ENCODE peak calls at places on chromosomes 2 and 18, in five cellular contexts. Z is stimulated activated CD8-positive, alpha-beta memory T cell treated with anti-CD3 and anti-CD28 coated beads, Interleukin-4, amount 100 ng/mL, for 1 hour; U is PC-3; A is mesendoderm; F is activated naive CD4-positive, alpha-beta T cell treated with anti-CD3 and anti-CD28 coated beads, Interleukin-2, amount 10 ng/mL, durations not matched to agents 7 days and 5 days. N is an unnamed sample.

GRCh38 chr2:205477016-205477705 is 205.1 kb upstream of the NRP2 start:
- DNase-seq in Z (no peak), U (peak), A (no peak), F (no peak), N (no peak)

GRCh38 chr2:191713837-191714236 is 35.9 kb downstream of the NABP1 start:
- DNase-seq in Z (no peak), U (peak), A (peak), F (no peak), N (no peak)

GRCh38 chr2:104597942-104598341 is 256.0 kb upstream of the POU3F3 start:
- DNase-seq in Z (no peak), U (no peak), A (peak), F (no peak), N (no peak)

GRCh38 chr2:37671013-37671815 is at the start of gene CDC42EP3:
- DNase-seq in Z (peak), U (peak), A (peak), F (peak), N (peak)

GRCh38 chr2:136818839-136819238 is 53.5 kb downstream of the THSD7B start:
- DNase-seq in Z (no peak), U (no peak), A (no peak), F (no peak), N (no peak)

GRCh38 chr18:49464718-49465598 is 4.5 kb upstream of the DYM start:
- DNase-seq in Z (no peak), U (no peak), A (peak), F (no peak), N (no peak)

GRCh38 chr2:129224486-129224885 is 755.0 kb upstream of the RAB6C start:
- DNase-seq in Z (no peak), U (no peak), A (no peak), F (no peak), N (no peak)

GRCh38 chr18:22005191-22005824 is 164.1 kb upstream of the GATA6 start:
- DNase-seq in Z (no peak), U (no peak), A (no peak), F (no peak), N (no peak)

GRCh38 chr2:224638338-224638823 is 53.2 kb upstream of the CUL3 start:
- DNase-seq in Z (no peak), U (no peak), A (no peak), F (peak), N (no peak)

GRCh38 chr2:67872481-67872880 is 190.3 kb downstream of the C1D start:
- DNase-seq in Z (no peak), U (no peak), A (no peak), F (no peak), N (no peak)

GRCh38 chr18:26574958-26575864 is 26.9 kb upstream of the KCTD1 start:
- DNase-seq in Z (no peak), U (peak), A (peak), F (no peak), N (peak)

GRCh38 chr2:237293966-237294365 is 120.0 kb downstream of the COL6A3 start:
- DNase-seq in Z (no peak), U (no peak), A (no peak), F (no peak), N (no peak)

GRCh38 chr2:152811916-152812315 is 93.5 kb downstream of the ARL6IP6 start:
- DNase-seq in Z (no peak), U (no peak), A (no peak), F (no peak), N (no peak)

GRCh38 chr2:180670302-180671003 is 310.0 kb upstream of the UBE2E3 start:
- DNase-seq in Z (no peak), U (no peak), A (no peak), F (no peak), N (peak)

GRCh38 chr2:105744909-105745853 is at the start of gene NCK2:
- DNase-seq in Z (no peak), U (peak), A (peak), F (peak), N (no peak)

GRCh38 chr2:132640116-132640515 is 29.9 kb downstream of the LYPD1 start:
- DNase-seq in Z (no peak), U (no peak), A (no peak), F (no peak), N (no peak)

GRCh38 chr2:33712674-33713073 is 113.6 kb upstream of the FAM98A start:
- DNase-seq in Z (no peak), U (no peak), A (no peak), F (no peak), N (no peak)

GRCh38 chr18:56711706-56712445 is 60.7 kb downstream of the WDR7 start:
- DNase-seq in Z (no peak), U (no peak), A (no peak), F (no peak), N (no peak)

GRCh38 chr2:205733648-205734047 is 51.3 kb downstream of the NRP2 start:
- DNase-seq in Z (no peak), U (no peak), A (peak), F (no peak), N (no peak)

N was measured in epithelial cell of esophagus.